ENCODE peak calls at places on chromosomes 4 and X, in five cellular contexts. I is NCI-H1436; Q is stimulated activated CD4-positive, alpha-beta T cell treated with anti-CD3 and anti-CD28 coated beads, Interleukin-1b, Interleukin-23, amount 100 ng/mL, for 4 hours; S is nephron progenitor cell; F is stimulated activated naive B cell treated with anti-CD40 and anti-IgM and Interleukin-4, amounts not matched to agents 10 μg/mL and 1 μg/mL and 100 μg/mL, for 72 hours. C is an unnamed sample.

GRCh38 chr4:87317527-87317926 is 5.2 kb downstream of the HSD17B13 start:
- DNase-seq in S (no peak), Q (no peak), F (no peak), I (no peak), C (no peak)

GRCh38 chrX:45134303-45134702 is 66.4 kb downstream of the DIPK2B start:
- DNase-seq in S (no peak), I (no peak), Q (no peak), F (no peak), C (no peak)

GRCh38 chr4:90099795-90100194 is 27.4 kb upstream of the CCSER1 start:
- DNase-seq in Q (no peak), F (peak), S (no peak), I (no peak), C (peak)

GRCh38 chrX:28901637-28902036 is 314.4 kb downstream of the IL1RAPL1 start:
- DNase-seq in Q (no peak), I (no peak), S (no peak), F (no peak), C (no peak)

GRCh38 chrX:2928127-2928582 is 984 bp downstream of the ARSD start:
- DNase-seq in F (no peak), S (peak), I (no peak), Q (no peak), C (peak)

GRCh38 chr4:113101669-113102068 is 52.2 kb downstream of the ANK2 start:
- DNase-seq in S (no peak), I (no peak), Q (no peak), F (no peak), C (no peak)

GRCh38 chr4:105179539-105180401 is 33.1 kb downstream of the TET2 start:
- DNase-seq in I (no peak), Q (no peak), F (no peak), S (no peak), C (no peak)

GRCh38 chrX:29530520-29530919 is 684.8 kb upstream of the MAGEB2 start:
- DNase-seq in Q (no peak), S (no peak), I (no peak), F (no peak), C (no peak)

GRCh38 chr4:150986085-150986484 is 29.0 kb downstream of the LRBA start:
- DNase-seq in I (no peak), F (peak), Q (peak), S (no peak), C (no peak)

GRCh38 chrX:116031331-116031730 is 139.2 kb upstream of the AGTR2 start:
- DNase-seq in F (no peak), I (no peak), Q (no peak), S (no peak), C (no peak)

GRCh38 chrX:16771483-16772398 is 14.5 kb upstream of the TXLNG start:
- DNase-seq in F (peak), I (no peak), Q (no peak), S (peak), C (no peak)

GRCh38 chr4:93646225-93646930 is 182.2 kb upstream of the ATOH1 start:
- DNase-seq in Q (no peak), I (no peak), F (no peak), S (no peak), C (no peak)

GRCh38 chr4:88585908-88586307 is 6.4 kb upstream of the HERC3 start:
- DNase-seq in I (no peak), F (no peak), S (no peak), Q (no peak), C (no peak)

GRCh38 chrX:38277136-38277535 is 50.2 kb downstream of the RPGR start:
- DNase-seq in Q (no peak), F (no peak), I (no peak), S (no peak), C (no peak)

GRCh38 chrX:38561951-38562719 is 793 bp downstream of the TSPAN7 start:
- DNase-seq in F (no peak), S (peak), I (no peak), Q (no peak), C (no peak)

GRCh38 chr4:73021634-73022033 is 47.9 kb downstream of the COX18 start:
- DNase-seq in I (no peak), S (no peak), F (no peak), Q (no peak), C (no peak)

GRCh38 chr4:114200026-114200425 is 220.6 kb upstream of the ARSJ start:
- DNase-seq in S (no peak), I (no peak), Q (no peak), F (no peak), C (no peak)

C was measured in CD14-positive monocyte.